ENCODE peak calls at places on chromosomes 2 and 18, in five cellular contexts. T, I, U, C and Q are unnamed samples.

GRCh38 chr2:38035968-38036367 is 40.0 kb downstream of the CYP1B1 start:
- DNase-seq in I (no peak), T (no peak), U (no peak), C (no peak), Q (no peak)

GRCh38 chr18:58387716-58388115 is 241.2 kb downstream of the ALPK2 start:
- DNase-seq in U (no peak), C (no peak), I (no peak), T (no peak), Q (no peak)

GRCh38 chr2:223536546-223536945 is 65.6 kb downstream of the SCG2 start:
- DNase-seq in T (no peak), U (no peak), I (no peak), C (no peak), Q (no peak)

GRCh38 chr2:198641161-198641560 is 816.6 kb downstream of the SATB2 start:
- DNase-seq in T (no peak), I (no peak), U (no peak), C (no peak), Q (no peak)

GRCh38 chr2:137000790-137001189 is 235.4 kb downstream of the THSD7B start:
- DNase-seq in I (no peak), U (no peak), T (peak), C (no peak), Q (no peak)

GRCh38 chr2:158391876-158392275 is 64.7 kb downstream of the CCDC148 start:
- DNase-seq in U (no peak), C (no peak), I (no peak), T (peak), Q (no peak)

GRCh38 chr2:212327171-212327809 is 211.3 kb downstream of the ERBB4 start:
- DNase-seq in I (no peak), U (no peak), C (no peak), T (no peak), Q (no peak)

GRCh38 chr2:164898475-164898874 is 56.9 kb downstream of the SLC38A11 start:
- DNase-seq in U (no peak), T (no peak), I (no peak), C (peak), Q (no peak)

GRCh38 chr18:3062798-3063563 is 50.0 kb upstream of the LPIN2 start:
- DNase-seq in T (no peak), I (peak), U (peak), C (no peak), Q (peak)

GRCh38 chr2:99809259-99809900 is 319.6 kb upstream of the REV1 start:
- DNase-seq in U (no peak), I (no peak), T (no peak), C (no peak), Q (no peak)

GRCh38 chr2:23386422-23387220 is 1.6 kb downstream of the KLHL29 start:
- DNase-seq in T (no peak), U (peak), I (peak), C (peak), Q (no peak)

GRCh38 chr2:210004893-210005292 is 2.5 kb downstream of the RPE start:
- DNase-seq in U (no peak), T (no peak), C (no peak), I (no peak), Q (no peak)

GRCh38 chr18:38402509-38402908 is 836.9 kb upstream of the CELF4 start:
- DNase-seq in C (no peak), U (no peak), T (no peak), I (no peak), Q (no peak)

GRCh38 chr2:113198790-113199612 is 25.2 kb downstream of the PSD4 start:
- DNase-seq in C (peak), I (peak), U (peak), T (peak), Q (peak)

GRCh38 chr18:50194623-50195532 is at the start of gene MYO5B:
- DNase-seq in I (peak), U (peak), C (peak), T (peak), Q (peak)